ENCODE peak calls at places on chromosomes 16 and 17, in seven cellular contexts. K is MM.1S; Y is skeletal muscle cell; V is H7; A is CD4-positive, CD25-positive, alpha-beta regulatory T cell; H is left ventricle myocardium inferior; X is AG04449. I is an unnamed sample.
A peak's percentile ranks its signal among the peaks of the same experiment; 100 is the strongest.

GRCh38 chr16:77359065-77359502 is 75.8 kb downstream of the ADAMTS18 start:
- DNase-seq in A (no peak), Y (peak; percentile 66), K (no peak), X (no peak), H (no peak), V (no peak), I (no peak)

GRCh38 chr17:42775534-42776098 is 2.4 kb downstream of the VPS25 start:
- DNase-seq in X (no peak), V (no peak), H (no peak), K (peak; percentile 7), A (no peak), Y (no peak), I (no peak)

GRCh38 chr17:45168991-45169752 is 7.5 kb downstream of the HEXIM2 start:
- DNase-seq in X (no peak), H (no peak), V (peak; percentile 51), K (no peak), A (no peak), Y (no peak), I (no peak)

GRCh38 chr17:38917259-38917658 is 8.2 kb upstream of the LASP1NB start:
- DNase-seq in X (no peak), H (no peak), Y (no peak), V (peak; percentile 49), K (no peak), A (no peak), I (no peak)

GRCh38 chr16:59651662-59652061 is 917.5 kb upstream of the GOT2 start:
- DNase-seq in K (no peak), Y (no peak), V (no peak), A (no peak), X (no peak), H (no peak), I (no peak)

GRCh38 chr17:79902146-79902791 is 63.0 kb upstream of the CBX4 start:
- DNase-seq in Y (no peak), A (no peak), X (no peak), K (no peak), H (no peak), V (peak; percentile 37), I (no peak)

GRCh38 chr17:80198144-80198661 is 21.9 kb downstream of the SGSH start:
- DNase-seq in X (no peak), Y (no peak), H (no peak), A (no peak), V (peak; percentile 73), K (no peak), I (no peak)

GRCh38 chr17:37233001-37233400 is 142.8 kb upstream of the C17orf78 start:
- DNase-seq in A (no peak), X (no peak), Y (no peak), K (no peak), H (no peak), V (no peak), I (no peak)

GRCh38 chr16:55508941-55509920 is at the start of gene LPCAT2:
- DNase-seq in Y (no peak), H (peak; percentile 90), X (no peak), V (peak; percentile 96), K (peak; percentile 66), A (no peak), I (no peak)

GRCh38 chr16:68792465-68793324 is 50.6 kb upstream of the TANGO6 start:
- DNase-seq in H (no peak), V (no peak), A (no peak), Y (peak; percentile 25), X (peak; percentile 17), K (no peak), I (no peak)

GRCh38 chr17:48625502-48626201 is 506 bp downstream of the HOXB9 start:
- DNase-seq in X (no peak), A (no peak), K (peak; percentile 72), Y (no peak), H (no peak), V (peak; percentile 92), I (peak; percentile 28)
- H3K4me3 ChIP-seq in X (peak overlapping the region; percentile 51), A (peak overlapping the region; percentile 44), K (peak overlapping the region; percentile 52), Y (peak overlapping the region; percentile 42), H (peak overlapping the region; percentile 58), V (peak overlapping the region; percentile 8), I (peak overlapping the region; percentile 59)

GRCh38 chr17:68197091-68197996 is 50.5 kb upstream of the AMZ2 start:
- DNase-seq in K (no peak), H (peak; percentile 21), V (peak; percentile 80), Y (no peak), X (no peak), A (peak; percentile 27), I (no peak)

GRCh38 chr17:68198931-68199836 is 48.7 kb upstream of the AMZ2 start:
- DNase-seq in H (no peak), K (no peak), Y (no peak), V (peak; percentile 79), A (peak; percentile 18), X (no peak), I (no peak)

GRCh38 chr17:68197997-68198930 is 49.6 kb upstream of the AMZ2 start:
- DNase-seq in A (no peak), H (no peak), K (no peak), V (peak; percentile 84), X (no peak), Y (no peak), I (no peak)

GRCh38 chr17:68196394-68197090 is 51.3 kb upstream of the AMZ2 start:
- DNase-seq in K (no peak), X (no peak), V (peak; percentile 70), H (no peak), Y (no peak), A (no peak), I (no peak)

DNA sequence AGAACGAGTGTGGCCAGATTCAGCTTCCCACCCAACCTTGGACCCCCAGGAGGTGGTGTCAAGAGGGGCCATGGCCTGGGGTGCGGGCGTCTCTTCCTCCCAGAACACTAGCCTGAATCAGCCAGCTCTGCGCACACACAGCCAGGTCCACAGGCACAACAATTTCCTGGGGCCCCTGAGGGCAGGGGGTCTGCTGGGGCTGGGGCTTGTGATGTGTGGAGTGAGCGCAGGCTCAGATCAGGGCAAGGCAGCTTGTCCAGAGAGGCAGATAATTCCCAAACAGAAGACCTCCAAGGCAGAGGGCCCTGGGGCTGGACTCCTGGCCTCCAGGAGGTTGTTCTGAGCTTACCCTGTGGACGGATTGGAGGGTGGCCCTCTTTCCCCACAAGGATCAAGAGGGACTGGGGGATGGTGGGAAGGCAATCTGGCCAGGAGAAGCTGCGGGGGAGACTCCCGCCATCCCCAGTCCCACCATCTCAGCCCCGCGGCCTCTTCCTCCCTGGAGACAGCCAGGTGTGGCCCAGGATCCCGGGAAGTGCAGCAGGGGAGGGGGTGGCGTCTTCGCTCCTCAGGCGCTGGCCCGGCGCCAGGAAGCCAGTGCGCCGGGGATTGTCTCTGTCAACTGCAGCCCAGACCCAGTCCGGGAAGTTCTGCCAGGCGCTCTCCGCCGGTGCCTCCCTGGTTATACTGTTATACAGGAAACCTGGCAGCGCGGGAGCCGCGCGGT is 52.0 kb upstream of the AMZ2 start:
- DNase-seq in A (no peak), Y (no peak), X (no peak), V (peak; percentile 84), K (no peak), H (peak; percentile 24), I (no peak)
- H3K4me3 ChIP-seq in A (no peak overlapping the region), Y (no peak overlapping the region), X (no peak overlapping the region), V (peak overlapping the region; percentile 38), K (no peak overlapping the region), H (peak overlapping the region; percentile 68), I (peak overlapping the region; percentile 77)

GRCh38 chr16:14284930-14285541 is 213.9 kb downstream of the MRTFB start:
- DNase-seq in H (peak; percentile 54), X (no peak), V (peak; percentile 61), A (no peak), K (peak; percentile 81), Y (peak; percentile 23), I (no peak)

GRCh38 chr16:14283786-14284185 is 212.7 kb downstream of the MRTFB start:
- DNase-seq in A (no peak), K (no peak), H (no peak), V (peak; percentile 59), Y (no peak), X (no peak), I (no peak)

GRCh38 chr16:14285542-14286380 is 214.6 kb downstream of the MRTFB start:
- DNase-seq in K (peak; percentile 92), Y (peak; percentile 88), X (peak; percentile 85), A (peak; percentile 87), H (peak; percentile 93), V (peak; percentile 98), I (peak; percentile 93)

GRCh38 chr16:14286381-14287230 is 215.5 kb downstream of the MRTFB start:
- DNase-seq in K (no peak), H (no peak), Y (no peak), X (no peak), A (no peak), V (peak; percentile 59), I (no peak)

GRCh38 chr16:14284371-14284770 is 213.3 kb downstream of the MRTFB start:
- DNase-seq in H (no peak), X (no peak), A (no peak), V (peak; percentile 41), K (no peak), Y (no peak), I (no peak)
- H3K4me3 ChIP-seq in H (no peak overlapping the region), X (no peak overlapping the region), A (peak overlapping the region; percentile 77), V (no peak overlapping the region), K (peak overlapping the region; percentile 83), Y (no peak overlapping the region), I (no peak overlapping the region)

GRCh38 chr16:88922114-88922825 is 54.7 kb downstream of the CBFA2T3 start:
- DNase-seq in Y (no peak), K (no peak), V (peak; percentile 93), H (peak; percentile 89), X (no peak), A (no peak), I (no peak)
- H3K4me3 ChIP-seq in Y (no peak overlapping the region), K (no peak overlapping the region), V (no peak overlapping the region), H (peak overlapping the region; percentile 53), X (no peak overlapping the region), A (no peak overlapping the region), I (no peak overlapping the region)

GRCh38 chr16:11848842-11849241 is 2.5 kb downstream of the RSL1D1 start:
- DNase-seq in A (no peak), K (no peak), V (no peak), Y (peak; percentile 23), H (no peak), X (no peak), I (no peak)
- H3K4me3 ChIP-seq in A (no peak overlapping the region), K (no peak overlapping the region), V (no peak overlapping the region), Y (no peak overlapping the region), H (no peak overlapping the region), X (no peak overlapping the region), I (no peak overlapping the region)

DNA sequence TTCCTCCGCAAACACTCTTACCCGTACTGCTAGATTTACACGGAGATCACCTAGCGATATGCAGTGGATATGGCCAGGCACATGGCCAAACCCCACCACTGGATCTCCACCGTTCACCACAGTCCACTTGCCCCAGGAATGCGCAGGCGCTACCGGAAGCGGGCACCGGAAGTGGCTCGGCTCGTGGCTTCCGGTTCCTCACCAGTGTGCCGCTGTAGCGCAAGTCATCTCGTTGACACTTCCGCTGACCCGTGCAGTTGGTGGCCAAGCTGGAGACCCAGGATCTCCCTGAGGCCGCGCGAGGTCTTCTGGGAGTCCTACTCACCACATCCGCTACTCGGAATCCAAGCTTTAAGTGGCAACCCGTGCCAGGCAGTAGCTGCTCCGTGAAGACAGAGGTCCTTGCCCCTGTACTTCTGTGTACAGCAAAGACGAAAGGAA is 11.5 kb downstream of the ZNF597 start:
- DNase-seq in A (peak; percentile 6), K (peak; percentile 80), Y (no peak), H (peak; percentile 45), X (no peak), V (no peak), I (peak; percentile 27)
- H3K4me3 ChIP-seq in A (peak overlapping the region; percentile 51), K (peak overlapping the region; percentile 8), Y (peak overlapping the region; percentile 21), H (peak overlapping the region; percentile 49), X (peak overlapping the region; percentile 35), V (no peak overlapping the region), I (no peak overlapping the region)

I was measured in effector memory CD4-positive, alpha-beta T cell.